ENCODE peak calls at places on chromosome 6, in nine cellular contexts. B, F, R, Y, I, S, J, W and O are unnamed samples.

GRCh38 chr6:45843848-45844521 is 171.7 kb downstream of the CLIC5 start:
- DNase-seq in B (peak), F (peak), R (no peak), Y (no peak), I (no peak), S (no peak), J (peak), W (no peak), O (no peak)

GRCh38 chr6:10412165-10412947 is 2.5 kb downstream of the TFAP2A start:
- DNase-seq in B (peak), F (peak), R (peak), Y (peak), I (peak), S (peak), J (peak), W (peak), O (no peak)

GRCh38 chr6:105992315-105992961 is 93.7 kb upstream of the PRDM1 start:
- DNase-seq in B (peak), F (peak), R (peak), Y (peak), I (peak), S (peak), J (peak), W (peak), O (peak)

GRCh38 chr6:155889405-155889804 is 433.8 kb upstream of the NOX3 start:
- DNase-seq in B (no peak), F (no peak), R (no peak), Y (no peak), I (no peak), S (no peak), J (no peak), W (no peak), O (no peak)

GRCh38 chr6:150267686-150268561 is 100.9 kb upstream of the IYD start:
- DNase-seq in B (peak), F (no peak), R (peak), Y (peak), I (peak), S (no peak), J (no peak), W (no peak), O (no peak)

GRCh38 chr6:157244175-157244574 is 79.1 kb downstream of the TMEM242 start:
- DNase-seq in B (peak), F (no peak), R (peak), Y (peak), I (no peak), S (no peak), J (no peak), W (no peak), O (no peak)

GRCh38 chr6:141610741-141611140 is 522.0 kb upstream of the GJE1 start:
- DNase-seq in B (peak), F (peak), R (no peak), Y (peak), I (peak), S (no peak), J (no peak), W (no peak), O (no peak)

GRCh38 chr6:35611235-35611634 is 77.5 kb downstream of the FKBP5 start:
- DNase-seq in B (peak), F (no peak), R (peak), Y (peak), I (peak), S (no peak), J (peak), W (no peak), O (no peak)

GRCh38 chr6:150667977-150668716 is 68.5 kb downstream of the PLEKHG1 start:
- DNase-seq in B (peak), F (peak), R (peak), Y (peak), I (peak), S (peak), J (peak), W (no peak), O (peak)

GRCh38 chr6:51618563-51618962 is 468.9 kb downstream of the PKHD1 start:
- DNase-seq in B (no peak), F (no peak), R (no peak), Y (no peak), I (no peak), S (no peak), J (no peak), W (no peak), O (no peak)

GRCh38 chr6:113402541-113402940 is 454.6 kb upstream of the MARCKS start:
- DNase-seq in B (no peak), F (no peak), R (no peak), Y (no peak), I (no peak), S (no peak), J (no peak), W (no peak), O (no peak)

GRCh38 chr6:138529510-138529909 is 30.2 kb upstream of the NHSL1 start:
- DNase-seq in B (peak), F (no peak), R (no peak), Y (no peak), I (peak), S (no peak), J (no peak), W (no peak), O (no peak)

GRCh38 chr6:127518710-127519468 is at the start of gene MTCL3:
- DNase-seq in B (peak), F (peak), R (no peak), Y (peak), I (peak), S (no peak), J (peak), W (peak), O (no peak)

GRCh38 chr6:36019167-36019566 is 5.3 kb downstream of the SLC26A8 start:
- DNase-seq in B (no peak), F (no peak), R (no peak), Y (no peak), I (no peak), S (no peak), J (no peak), W (no peak), O (no peak)

GRCh38 chr6:155201461-155202226 is 62.2 kb upstream of the CLDN20 start:
- DNase-seq in B (no peak), F (no peak), R (peak), Y (peak), I (peak), S (no peak), J (peak), W (no peak), O (no peak)

GRCh38 chr6:105600342-105601293 is 197.7 kb upstream of the PREP start:
- DNase-seq in B (peak), F (no peak), R (peak), Y (peak), I (peak), S (no peak), J (no peak), W (no peak), O (no peak)

GRCh38 chr6:114989279-114989964 is 646.6 kb upstream of the HS3ST5 start:
- DNase-seq in B (no peak), F (no peak), R (no peak), Y (no peak), I (no peak), S (no peak), J (no peak), W (no peak), O (no peak)

GRCh38 chr6:148828047-148828446 is 81.2 kb downstream of the UST start:
- DNase-seq in B (no peak), F (no peak), R (no peak), Y (no peak), I (no peak), S (no peak), J (no peak), W (no peak), O (no peak)

GRCh38 chr6:160201056-160201455 is 57.6 kb downstream of the SLC22A2 start:
- DNase-seq in B (no peak), F (no peak), R (no peak), Y (no peak), I (no peak), S (no peak), J (no peak), W (no peak), O (no peak)

GRCh38 chr6:98634569-98634968 is 199.8 kb upstream of the POU3F2 start:
- DNase-seq in B (no peak), F (no peak), R (no peak), Y (no peak), I (no peak), S (no peak), J (no peak), W (no peak), O (no peak)

GRCh38 chr6:91575032-91575431 is 988.2 kb upstream of the MAP3K7 start:
- DNase-seq in B (no peak), F (no peak), R (no peak), Y (no peak), I (peak), S (no peak), J (no peak), W (no peak), O (no peak)

GRCh38 chr6:16200231-16200941 is 38.0 kb upstream of the GMPR start:
- DNase-seq in B (no peak), F (no peak), R (no peak), Y (peak), I (peak), S (no peak), J (no peak), W (no peak), O (no peak)

GRCh38 chr6:150638765-150639164 is 39.1 kb downstream of the PLEKHG1 start:
- DNase-seq in B (no peak), F (no peak), R (no peak), Y (no peak), I (no peak), S (no peak), J (peak), W (no peak), O (no peak)

GRCh38 chr6:45970326-45970725 is 45.3 kb downstream of the CLIC5 start:
- DNase-seq in B (no peak), F (no peak), R (no peak), Y (no peak), I (no peak), S (no peak), J (no peak), W (no peak), O (no peak)

GRCh38 chr6:72363844-72364740 is 257.8 kb upstream of the KCNQ5 start:
- DNase-seq in B (peak), F (no peak), R (peak), Y (peak), I (peak), S (no peak), J (peak), W (no peak), O (no peak)

GRCh38 chr6:95815389-95816056 is 200.3 kb upstream of the FUT9 start:
- DNase-seq in B (no peak), F (no peak), R (no peak), Y (no peak), I (no peak), S (no peak), J (no peak), W (no peak), O (no peak)

GRCh38 chr6:95819461-95819860 is 196.3 kb upstream of the FUT9 start:
- DNase-seq in B (no peak), F (no peak), R (no peak), Y (no peak), I (no peak), S (no peak), J (no peak), W (no peak), O (no peak)

DNA sequence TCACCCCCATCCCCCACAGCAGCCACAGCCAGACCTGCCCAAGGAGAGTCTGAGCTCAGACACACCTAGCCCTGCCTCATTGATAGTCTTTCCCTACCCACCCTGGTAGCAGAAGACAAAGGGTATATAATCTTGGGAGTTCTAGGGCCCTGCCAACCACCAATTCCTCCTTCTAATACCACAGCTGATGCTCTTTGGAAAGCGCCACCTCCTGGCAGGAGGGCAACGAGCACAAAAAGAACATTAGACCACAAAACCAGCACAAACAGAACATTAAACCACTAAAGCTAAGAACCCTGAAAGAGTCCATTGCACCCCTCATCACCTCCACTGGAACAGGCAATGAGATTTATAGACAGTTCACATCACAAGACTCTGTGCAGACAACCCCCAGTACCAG is 195.8 kb upstream of the FUT9 start:
- DNase-seq in B (no peak), F (peak), R (no peak), Y (no peak), I (no peak), S (no peak), J (no peak), W (peak), O (no peak)
- TF ChIP-seq CTCF in B (no peak), F (no peak), R (no peak), Y (no peak), I (no peak), S (no peak), J (no peak), W (peak), O (no peak)

GRCh38 chr6:84764332-84765049 is at the start of gene TBX18:
- DNase-seq in B (peak), F (peak), R (peak), Y (peak), I (peak), S (peak), J (peak), W (peak), O (no peak)
- TF ChIP-seq CTCF in B (peak), F (no peak), R (peak), Y (peak), I (peak), S (no peak), J (no peak), W (no peak), O (no peak)

DNA sequence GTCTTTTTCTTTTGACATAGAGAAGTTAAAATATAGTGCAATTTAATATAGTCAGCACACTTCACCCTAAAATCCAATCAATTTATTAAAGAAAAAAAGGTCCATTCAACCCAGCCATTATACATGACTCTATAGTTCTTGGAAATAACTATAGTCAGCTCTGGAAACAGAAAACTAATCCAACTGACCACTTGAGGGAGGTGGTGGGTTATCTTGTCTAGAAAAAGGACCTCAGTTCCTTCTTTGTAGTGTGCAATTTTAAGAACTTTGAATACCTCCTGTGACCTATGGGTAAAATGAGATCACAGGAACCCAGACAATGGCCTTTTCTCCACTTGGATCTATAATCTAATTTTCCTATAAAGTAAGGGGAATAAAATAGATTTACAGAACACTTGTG is 163.6 kb upstream of the CENPW start:
- DNase-seq in B (peak), F (no peak), R (no peak), Y (peak), I (peak), S (no peak), J (no peak), W (no peak), O (no peak)
- TF ChIP-seq CTCF in B (peak), F (no peak), R (peak), Y (peak), I (peak), S (no peak), J (peak), W (peak), O (no peak)

DNA sequence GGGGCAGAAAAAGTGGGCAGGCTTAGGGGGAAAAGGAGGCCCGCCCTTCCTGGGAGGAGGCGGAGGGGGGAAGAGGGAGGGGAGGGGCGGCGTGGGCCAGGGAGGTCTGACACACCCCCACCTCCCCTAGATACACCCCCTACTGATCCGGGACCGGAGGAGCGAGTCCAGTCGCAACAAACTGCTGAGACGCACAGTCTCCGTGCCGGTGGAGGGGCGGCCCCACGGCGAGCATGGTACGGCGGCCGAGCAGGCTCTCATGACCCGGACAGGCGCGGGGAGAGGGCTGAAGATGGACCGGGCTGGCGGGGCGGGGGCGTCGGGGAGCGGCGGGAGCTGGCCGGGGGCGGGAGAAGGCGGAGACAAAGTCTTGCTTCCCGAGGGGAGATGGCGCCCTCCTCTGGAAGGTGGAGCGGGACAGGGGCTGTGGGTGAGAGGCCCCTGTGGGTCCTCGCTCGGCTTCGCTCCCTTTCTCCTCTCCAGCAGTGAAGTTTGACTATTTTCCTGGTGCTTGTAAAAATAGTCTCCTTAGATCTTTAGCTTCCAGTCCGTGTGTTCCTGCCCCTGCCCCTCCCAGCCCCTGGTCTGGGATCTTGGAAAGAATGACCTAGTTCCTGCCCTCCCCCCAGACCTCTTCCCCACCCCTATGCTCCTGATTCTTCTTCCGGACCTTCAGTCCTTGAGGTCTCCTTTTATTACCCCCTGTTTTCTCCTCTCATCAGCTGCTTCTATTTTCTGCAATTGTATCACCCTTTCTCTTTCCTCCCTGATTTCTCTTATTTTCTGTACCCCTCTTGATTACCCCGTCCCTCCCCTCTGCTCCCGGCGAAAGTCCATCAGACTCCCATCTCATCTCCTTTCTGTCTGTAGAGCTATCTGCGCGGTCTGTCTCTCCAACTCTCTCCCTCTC is 6.1 kb downstream of the SYNGAP1 start:
- DNase-seq in B (peak), F (peak), R (peak), Y (peak), I (peak), S (peak), J (peak), W (peak), O (peak)
- TF ChIP-seq CTCF in B (peak), F (peak), R (peak), Y (peak), I (peak), S (peak), J (peak), W (peak), O (no peak)

DNA sequence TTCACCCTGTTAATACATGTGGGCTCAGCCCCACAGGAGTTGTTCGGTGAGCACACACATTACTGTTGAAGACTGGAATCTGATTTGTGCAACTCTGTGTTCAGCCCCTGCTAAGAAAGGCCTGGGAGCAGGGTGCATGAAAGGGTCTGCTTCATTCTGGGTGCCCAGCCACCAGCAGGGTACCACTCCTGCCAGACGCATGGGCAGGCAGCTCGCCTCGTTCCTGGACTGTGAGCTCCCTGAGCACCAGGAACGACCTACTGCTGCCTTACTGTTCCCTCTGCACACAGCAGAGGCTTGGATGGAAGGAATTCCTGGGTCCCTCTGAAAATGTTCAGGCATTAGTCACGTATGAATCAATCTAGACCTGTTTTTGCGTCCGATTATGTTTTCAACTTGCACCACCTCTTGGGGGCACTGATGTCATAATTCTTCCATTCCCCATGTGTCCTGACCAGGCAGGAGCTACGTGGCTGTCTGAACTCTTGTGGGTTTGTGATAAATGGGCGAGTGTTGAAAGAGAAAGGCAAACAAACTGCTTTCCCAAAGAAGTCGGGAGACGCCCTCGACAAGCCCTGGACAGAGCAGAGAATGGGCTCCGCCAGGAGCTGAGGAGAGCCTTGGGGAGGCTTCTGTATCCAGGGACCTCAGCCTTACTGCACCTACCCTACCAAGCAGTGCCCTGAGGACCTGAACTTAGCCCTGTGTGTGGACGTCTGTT is 123.9 kb downstream of the LY86 start:
- DNase-seq in B (peak), F (no peak), R (no peak), Y (peak), I (peak), S (no peak), J (peak), W (no peak), O (no peak)
- TF ChIP-seq CTCF in B (peak), F (no peak), R (no peak), Y (no peak), I (no peak), S (no peak), J (peak), W (no peak), O (no peak)

GRCh38 chr6:145457556-145457955 is 277.8 kb downstream of the EPM2A start:
- DNase-seq in B (no peak), F (no peak), R (no peak), Y (no peak), I (no peak), S (no peak), J (no peak), W (no peak), O (no peak)

GRCh38 chr6:145454006-145454405 is 281.3 kb downstream of the EPM2A start:
- DNase-seq in B (no peak), F (no peak), R (no peak), Y (no peak), I (no peak), S (no peak), J (no peak), W (no peak), O (no peak)

DNA sequence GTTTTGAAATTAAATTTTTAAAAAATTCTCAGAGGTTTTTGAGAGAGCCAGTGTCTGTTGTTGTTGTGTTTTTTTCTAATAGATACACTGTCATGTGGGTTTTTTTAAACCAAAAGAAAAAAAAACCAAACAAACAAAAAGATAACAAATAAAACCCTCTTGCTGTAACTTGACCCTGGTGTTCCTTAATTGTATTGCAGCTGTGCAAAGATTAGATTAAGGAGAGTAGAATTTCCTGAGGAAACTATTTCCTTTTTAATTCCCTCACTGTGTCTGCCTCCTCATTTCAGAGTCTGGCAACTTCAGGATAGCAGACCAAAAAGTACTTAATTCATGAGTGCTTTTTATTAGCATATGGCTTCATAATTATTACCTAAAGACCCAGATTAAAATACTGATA is 281.9 kb downstream of the EPM2A start:
- DNase-seq in B (peak), F (no peak), R (no peak), Y (peak), I (no peak), S (no peak), J (no peak), W (no peak), O (no peak)
- TF ChIP-seq CTCF in B (peak), F (no peak), R (peak), Y (no peak), I (peak), S (no peak), J (peak), W (no peak), O (no peak)